ENCODE peak calls at places on chromosome 22, in eight cellular contexts. G is stimulated activated CD4-positive, alpha-beta T cell treated with anti-CD3 and anti-CD28 coated beads, Interleukin-2, amount 100 ng/mL, for 48 hours; P is stimulated activated naive CD8-positive, alpha-beta T cell treated with anti-CD3 and anti-CD28 coated beads, Interleukin-15, amount 100 ng/mL, for 72 hours; X is frontal cortex; B is activated naive CD4-positive, alpha-beta T cell; Z is CD8-positive, alpha-beta memory T cell; J is nephron progenitor cell; C is activated CD4-positive, alpha-beta memory T cell treated with anti-CD3 and anti-CD28 coated beads, Interleukin-2, amount 10 ng/mL, durations not matched to agents 7 days and 5 days. M is an unnamed sample.

GRCh38 chr22:29385748-29386147 is 2.6 kb downstream of the AP1B1 start:
- DNase-seq in G (no peak), Z (no peak), C (no peak), P (no peak), X (no peak), J (no peak), B (no peak), M (no peak)

GRCh38 chr22:49512471-49512870 is 315.2 kb downstream of the BRD1 start:
- DNase-seq in J (no peak), G (no peak), Z (no peak), X (no peak), B (no peak), P (no peak), C (no peak), M (no peak)

GRCh38 chr22:41799486-41800347 is 762 bp upstream of the CCDC134 start:
- DNase-seq in X (peak; percentile 47), C (peak; percentile 18), B (no peak), G (peak; percentile 18), P (no peak), Z (no peak), J (peak; percentile 27), M (peak; percentile 40)

GRCh38 chr22:17334054-17334453 is 35.2 kb upstream of the CECR2 start:
- DNase-seq in B (no peak), P (no peak), Z (no peak), X (no peak), G (no peak), C (no peak), J (no peak), M (no peak)

GRCh38 chr22:32050678-32051515 is 7.8 kb downstream of the SLC5A1 start:
- DNase-seq in C (peak; percentile 74), G (peak; percentile 53), P (peak; percentile 72), B (no peak), Z (no peak), J (peak; percentile 8), X (no peak), M (peak; percentile 86)

GRCh38 chr22:22144858-22145257 is 99.7 kb upstream of the VPREB1 start:
- DNase-seq in P (no peak), C (no peak), X (no peak), B (no peak), J (no peak), Z (no peak), G (no peak), M (no peak)

GRCh38 chr22:42613869-42614268 is 814 bp downstream of the POLDIP3 start:
- DNase-seq in B (no peak), Z (no peak), P (no peak), C (no peak), J (no peak), X (no peak), G (no peak), M (peak; percentile 40)

GRCh38 chr22:45586651-45587405 is 84.1 kb downstream of the FBLN1 start:
- DNase-seq in B (no peak), J (no peak), X (no peak), G (no peak), C (no peak), P (no peak), Z (no peak), M (no peak)

M was measured in fibroblast of villous mesenchyme.